ENCODE peak calls at places on chromosomes 5 and 9, in eight cellular contexts. M is transverse colon, H is stomach, D is right lobe of liver, X is uterus, J is brain microvascular endothelial cell, V is ovary, F is lower lobe of right lung. W is an unnamed sample.

GRCh38 chr5:154758501-154758900 is 3.3 kb downstream of the LARP1 start:
- DNase-seq in J (no peak), X (no peak), F (no peak), H (no peak), V (no peak), D (no peak), M (no peak), W (no peak)

GRCh38 chr9:136577941-136578619 is 32.2 kb upstream of the NOTCH1 start:
- DNase-seq in V (no peak), X (no peak), F (no peak), D (no peak), J (no peak), M (no peak), H (no peak), W (peak; percentile 44)

GRCh38 chr5:116492016-116492623 is 82.5 kb downstream of the SEMA6A start:
- DNase-seq in H (no peak), F (no peak), M (no peak), V (no peak), J (peak; percentile 95), X (no peak), D (no peak), W (no peak)

GRCh38 chr9:70602364-70603019 is 188.0 kb upstream of the KLF9 start:
- DNase-seq in M (peak; percentile 61), V (peak; percentile 49), X (peak; percentile 76), H (peak; percentile 59), F (no peak), J (peak; percentile 85), D (no peak), W (no peak)

GRCh38 chr9:95793924-95794828 is 81.3 kb upstream of the ERCC6L2 start:
- DNase-seq in X (no peak), V (no peak), D (no peak), F (no peak), H (no peak), J (peak; percentile 85), M (no peak), W (no peak)

GRCh38 chr9:108078823-108079222 is 589.3 kb upstream of the KLF4 start:
- DNase-seq in M (no peak), D (no peak), V (no peak), F (no peak), J (no peak), X (no peak), H (no peak), W (no peak)

GRCh38 chr9:72363226-72363625 is 1.8 kb downstream of the ZFAND5 start:
- DNase-seq in D (no peak), X (no peak), H (no peak), J (no peak), V (no peak), F (no peak), M (no peak), W (no peak)

GRCh38 chr5:164881442-164881841 is 1376.0 kb downstream of the MAT2B start:
- DNase-seq in X (no peak), J (no peak), M (no peak), D (no peak), H (no peak), V (no peak), F (no peak), W (no peak)

GRCh38 chr9:91395553-91396470 is 27.8 kb downstream of the NFIL3 start:
- DNase-seq in X (no peak), J (peak; percentile 59), F (no peak), D (no peak), V (no peak), H (no peak), M (no peak), W (no peak)

GRCh38 chr5:57416246-57416996 is 66.2 kb downstream of the ACTBL2 start:
- DNase-seq in D (no peak), V (no peak), X (no peak), J (no peak), M (no peak), H (no peak), F (no peak), W (no peak)

GRCh38 chr5:172370648-172371248 is 83.6 kb downstream of the SH3PXD2B start:
- DNase-seq in X (no peak), J (peak; percentile 69), V (no peak), M (no peak), D (no peak), F (no peak), H (peak; percentile 37), W (no peak)

GRCh38 chr5:160760008-160760407 is 92.0 kb downstream of the ATP10B start:
- DNase-seq in V (no peak), M (no peak), X (no peak), D (no peak), F (no peak), J (no peak), H (no peak), W (no peak)

GRCh38 chr5:168976311-168976893 is 324.5 kb downstream of the SLIT3 start:
- DNase-seq in X (no peak), M (no peak), H (no peak), D (no peak), J (no peak), V (no peak), F (no peak), W (no peak)

GRCh38 chr9:14671327-14671840 is 21.8 kb downstream of the ZDHHC21 start:
- DNase-seq in F (no peak), J (no peak), X (no peak), M (no peak), V (no peak), D (no peak), H (no peak), W (no peak)

GRCh38 chr9:114549677-114550330 is 37.8 kb upstream of the ATP6V1G1 start:
- DNase-seq in D (no peak), F (no peak), V (no peak), J (no peak), M (no peak), X (no peak), H (no peak), W (no peak)

GRCh38 chr9:14812806-14813205 is 90.3 kb upstream of the CER1 start:
- DNase-seq in J (peak; percentile 35), X (no peak), H (no peak), F (no peak), M (no peak), D (no peak), V (no peak), W (no peak)

GRCh38 chr9:135492886-135493669 is 7.4 kb upstream of the MRPS2 start:
- DNase-seq in F (peak; percentile 14), H (no peak), D (peak; percentile 39), X (no peak), V (no peak), J (no peak), M (no peak), W (no peak)

GRCh38 chr9:87193151-87193550 is 245.8 kb upstream of the GAS1 start:
- DNase-seq in J (no peak), X (no peak), M (no peak), V (no peak), F (no peak), D (no peak), H (no peak), W (no peak)

GRCh38 chr5:77842247-77842646 is 66.1 kb upstream of the TBCA start:
- DNase-seq in F (no peak), X (no peak), J (no peak), D (no peak), H (no peak), M (no peak), V (no peak), W (no peak)

GRCh38 chr5:175470756-175471155 is 7.6 kb upstream of the SFXN1 start:
- DNase-seq in D (no peak), F (no peak), M (no peak), V (no peak), X (no peak), H (no peak), J (no peak), W (no peak)

DNA sequence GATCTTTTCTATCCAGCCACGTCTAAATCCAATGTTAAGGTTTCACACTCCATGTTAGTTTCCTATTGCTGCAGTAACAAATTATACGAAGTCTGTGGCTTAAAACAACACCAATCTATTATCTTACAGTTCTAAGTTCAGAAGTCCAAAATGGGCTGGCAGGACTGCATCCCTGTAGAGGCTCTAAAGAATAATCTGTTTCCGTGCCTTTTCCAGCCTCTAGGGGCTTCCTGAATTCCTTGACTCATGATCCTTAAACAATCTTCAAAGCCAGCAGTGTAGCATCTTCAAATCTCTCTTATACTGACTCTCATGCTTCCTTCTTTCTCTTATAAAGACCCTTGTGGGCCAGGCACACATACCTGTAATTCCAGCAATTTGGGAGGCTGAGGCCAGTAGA is 6.8 kb downstream of the PLGRKT start:
- DNase-seq in F (no peak), V (no peak), M (no peak), X (no peak), J (no peak), D (no peak), H (no peak), W (no peak)
- TF ChIP-seq CTCF in F (no peak), V (no peak), M (no peak), X (no peak), J (peak; percentile 42), D (no peak), H (no peak), W (no peak)

DNA sequence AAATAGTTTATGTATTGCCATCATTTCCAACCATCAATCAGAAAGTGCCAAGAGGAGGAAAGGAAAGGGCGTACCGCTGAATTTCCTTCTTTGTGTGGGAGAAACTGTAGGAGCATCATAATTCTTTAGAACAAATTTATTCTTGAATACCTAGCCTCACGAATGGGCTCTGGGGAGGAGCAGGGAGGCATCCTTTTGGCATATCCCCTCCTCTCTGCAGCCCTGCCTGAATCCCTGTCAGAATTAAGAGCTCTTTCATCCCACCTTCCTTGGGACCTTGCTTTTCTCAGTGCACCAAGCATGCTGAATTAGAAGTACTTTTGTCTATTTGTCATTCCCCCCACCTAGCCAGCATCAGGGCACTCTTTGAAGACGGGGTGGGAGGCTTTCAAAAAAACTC is 189.4 kb downstream of the MAPKAP1 start:
- DNase-seq in X (no peak), D (no peak), V (no peak), J (no peak), H (no peak), F (no peak), M (no peak), W (no peak)
- H3K27ac ChIP-seq in X (no peak overlapping the region), D (no peak overlapping the region), V (no peak overlapping the region), J (no peak overlapping the region), H (no peak overlapping the region), F (no peak overlapping the region), M (no peak overlapping the region), W (no peak overlapping the region)

DNA sequence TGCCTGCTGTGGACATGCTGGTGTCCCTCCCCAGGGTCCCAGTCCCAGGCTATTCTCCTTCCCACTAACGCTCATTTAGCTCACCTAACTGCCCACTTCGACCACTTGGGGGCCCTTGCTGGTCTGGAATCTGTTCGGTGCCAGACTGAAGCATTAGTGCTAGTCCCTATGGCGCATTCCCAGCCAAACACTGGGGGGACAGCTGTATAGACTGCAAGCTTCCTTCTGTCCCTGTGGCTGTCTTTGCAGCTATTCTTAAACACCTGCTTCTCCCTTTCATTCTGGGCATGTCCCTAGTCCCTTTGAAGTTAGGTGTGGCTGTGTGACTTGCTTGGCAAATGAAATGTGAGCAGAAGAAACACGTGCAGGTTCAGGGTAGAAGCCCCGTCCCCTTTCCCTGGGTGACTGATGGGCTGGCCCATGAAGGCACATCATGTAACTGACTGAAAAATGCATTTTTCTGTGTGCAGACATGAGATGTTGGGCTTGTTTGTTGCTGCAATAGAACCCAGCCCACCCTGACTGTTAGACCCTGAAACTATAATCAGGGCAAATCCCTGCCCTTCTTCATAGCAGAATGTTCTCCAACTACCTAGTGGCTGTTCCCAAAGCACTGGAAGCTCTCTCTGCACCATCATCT is 134.4 kb downstream of the BARX1 start:
- DNase-seq in X (no peak), D (no peak), V (no peak), M (no peak), F (no peak), J (no peak), H (no peak), W (no peak)
- TF ChIP-seq CTCF in X (no peak), D (no peak), V (no peak), M (no peak), F (no peak), J (peak; percentile 15), H (no peak), W (no peak)

GRCh38 chr5:163867738-163868137 is 362.3 kb downstream of the MAT2B start:
- DNase-seq in V (no peak), X (no peak), J (peak; percentile 16), D (no peak), H (no peak), F (no peak), M (no peak), W (no peak)
- H3K27ac ChIP-seq in V (no peak overlapping the region), X (no peak overlapping the region), J (peak overlapping the region; percentile 30), D (peak overlapping the region; percentile 34), H (no peak overlapping the region), F (no peak overlapping the region), M (no peak overlapping the region), W (no peak overlapping the region)